ENCODE peak calls at places on chromosome 11, in four cellular contexts. C, T, S and E are unnamed samples.
A peak's percentile ranks its signal among the peaks of the same experiment; 100 is the strongest.

GRCh38 chr11:2287102-2287501 is 14.6 kb downstream of the C11orf21 start:
- DNase-seq in T (no peak), S (no peak), C (no peak), E (no peak)

GRCh38 chr11:62732830-62733229 is 4.5 kb downstream of the TTC9C start:
- DNase-seq in T (no peak), C (no peak), S (no peak), E (no peak)

GRCh38 chr11:119518746-119519382 is 95.9 kb upstream of the THY1 start:
- DNase-seq in C (no peak), S (no peak), T (no peak), E (no peak)

GRCh38 chr11:69094915-69095290 is 46.2 kb downstream of the TPCN2 start:
- DNase-seq in S (no peak), T (no peak), C (no peak), E (no peak)

GRCh38 chr11:65589444-65590239 is 6.0 kb downstream of the KCNK7 start:
- DNase-seq in S (no peak), C (no peak), T (no peak), E (no peak)

GRCh38 chr11:20363500-20364411 is at the start of gene HTATIP2:
- DNase-seq in T (peak; percentile 60), C (no peak), S (peak; percentile 49), E (peak; percentile 80)

GRCh38 chr11:45168366-45169130 is 22.1 kb downstream of the PRDM11 start:
- DNase-seq in T (no peak), C (no peak), S (no peak), E (no peak)

GRCh38 chr11:662689-663274 is 25.7 kb downstream of the DRD4 start:
- DNase-seq in C (peak; percentile 28), S (no peak), T (peak; percentile 53), E (peak; percentile 51)

GRCh38 chr11:19836666-19837065 is 124.0 kb downstream of the NAV2 start:
- DNase-seq in T (no peak), S (no peak), C (no peak), E (no peak)

GRCh38 chr11:109209572-109209971 is 212.4 kb upstream of the C11orf87 start:
- DNase-seq in C (no peak), S (no peak), T (no peak), E (no peak)

GRCh38 chr11:12552677-12553076 is 121.5 kb upstream of the TEAD1 start:
- DNase-seq in S (no peak), T (no peak), C (peak; percentile 49), E (no peak)

GRCh38 chr11:101866619-101867491 is 48.0 kb upstream of the CEP126 start:
- DNase-seq in T (no peak), C (peak; percentile 75), S (no peak), E (no peak)

GRCh38 chr11:17721242-17721999 is 2.0 kb downstream of the MYOD1 start:
- DNase-seq in T (no peak), S (no peak), C (no peak), E (no peak)

GRCh38 chr11:44199816-44200215 is 104.3 kb downstream of the EXT2 start:
- DNase-seq in T (no peak), S (no peak), C (no peak), E (no peak)

GRCh38 chr11:12066799-12067508 is 43.4 kb upstream of the MICAL2 start:
- DNase-seq in T (no peak), C (peak; percentile 72), S (no peak), E (no peak)

GRCh38 chr11:128837627-128838026 is 29.5 kb downstream of the KCNJ1 start:
- DNase-seq in C (no peak), S (no peak), T (no peak), E (no peak)

GRCh38 chr11:70233511-70233919 is 30.4 kb downstream of the FADD start:
- DNase-seq in S (no peak), T (no peak), C (peak; percentile 88), E (no peak)

GRCh38 chr11:5500391-5500790 is 9.4 kb downstream of the UBQLN3 start:
- DNase-seq in T (no peak), C (no peak), S (no peak), E (no peak)

GRCh38 chr11:533586-534196 is 1.7 kb downstream of the HRAS start:
- DNase-seq in C (no peak), T (no peak), S (no peak), E (no peak)